ENCODE peak calls at places on chromosomes 7 and 10, in seven cellular contexts. I, N, M, Y, X, W and A are unnamed samples.

GRCh38 chr10:86354761-86355540 is 11.6 kb downstream of the GRID1 start:
- DNase-seq in I (no peak), N (no peak), M (no peak), Y (no peak), X (no peak), W (no peak), A (peak)

GRCh38 chr10:122181901-122182799 is 88.9 kb upstream of the BTBD16 start:
- DNase-seq in I (peak), N (peak), M (peak), Y (no peak), X (no peak), W (no peak), A (peak)

GRCh38 chr7:98903246-98903645 is 24.9 kb downstream of the TRRAP start:
- DNase-seq in I (no peak), N (no peak), M (no peak), Y (no peak), X (no peak), W (no peak), A (no peak)

GRCh38 chr7:23404546-23405239 is 65.6 kb downstream of the IGF2BP3 start:
- DNase-seq in I (no peak), N (no peak), M (no peak), Y (no peak), X (no peak), W (no peak), A (no peak)

GRCh38 chr7:33108591-33108930 is 643 bp downstream of the RP9 start:
- DNase-seq in I (no peak), N (no peak), M (no peak), Y (no peak), X (no peak), W (peak), A (no peak)

GRCh38 chr10:90939125-90939524 is 18.2 kb upstream of the ANKRD1 start:
- DNase-seq in I (no peak), N (no peak), M (no peak), Y (no peak), X (no peak), W (no peak), A (no peak)

GRCh38 chr10:106920538-106920937 is 244.0 kb downstream of the SORCS1 start:
- DNase-seq in I (no peak), N (no peak), M (no peak), Y (no peak), X (no peak), W (no peak), A (no peak)

GRCh38 chr10:70265032-70265689 is 18.6 kb downstream of the NPFFR1 start:
- DNase-seq in I (peak), N (peak), M (no peak), Y (peak), X (peak), W (peak), A (no peak)

GRCh38 chr7:130750774-130751173 is 16.8 kb upstream of the KLF14 start:
- DNase-seq in I (no peak), N (no peak), M (no peak), Y (no peak), X (no peak), W (no peak), A (no peak)

GRCh38 chr10:72062832-72063702 is 25.3 kb downstream of the SPOCK2 start:
- DNase-seq in I (no peak), N (no peak), M (no peak), Y (no peak), X (no peak), W (no peak), A (no peak)

GRCh38 chr10:71505862-71506261 is 109.1 kb downstream of the CDH23 start:
- DNase-seq in I (no peak), N (no peak), M (no peak), Y (no peak), X (no peak), W (no peak), A (no peak)

GRCh38 chr7:75808106-75808505 is 5.5 kb downstream of the CCL24 start:
- DNase-seq in I (no peak), N (no peak), M (no peak), Y (no peak), X (no peak), W (no peak), A (no peak)

GRCh38 chr7:17849504-17849903 is 90.8 kb downstream of the SNX13 start:
- DNase-seq in I (no peak), N (peak), M (peak), Y (no peak), X (peak), W (no peak), A (no peak)

GRCh38 chr10:98389398-98389797 is 25.6 kb downstream of the PYROXD2 start:
- DNase-seq in I (no peak), N (no peak), M (no peak), Y (no peak), X (no peak), W (no peak), A (no peak)

GRCh38 chr7:36568437-36568818 is 155.9 kb downstream of the AOAH start:
- DNase-seq in I (no peak), N (no peak), M (no peak), Y (no peak), X (no peak), W (no peak), A (no peak)

GRCh38 chr7:138907438-138907837 is 73.8 kb downstream of the KIAA1549 start:
- DNase-seq in I (no peak), N (no peak), M (no peak), Y (no peak), X (no peak), W (no peak), A (no peak)

GRCh38 chr10:69959911-69960310 is 92.7 kb upstream of the MACROH2A2 start:
- DNase-seq in I (no peak), N (no peak), M (no peak), Y (no peak), X (no peak), W (no peak), A (no peak)

GRCh38 chr10:15419279-15419874 is 48.3 kb upstream of the FAM171A1 start:
- DNase-seq in I (peak), N (peak), M (peak), Y (no peak), X (peak), W (peak), A (no peak)

GRCh38 chr7:22660293-22660692 is 66.7 kb upstream of the IL6 start:
- DNase-seq in I (no peak), N (no peak), M (no peak), Y (no peak), X (no peak), W (no peak), A (no peak)

GRCh38 chr10:28220811-28221210 is 82.1 kb downstream of the MPP7 start:
- DNase-seq in I (no peak), N (no peak), M (no peak), Y (no peak), X (no peak), W (no peak), A (no peak)

GRCh38 chr7:151642746-151643145 is 123.1 kb upstream of the RHEB start:
- DNase-seq in I (no peak), N (no peak), M (no peak), Y (no peak), X (no peak), W (no peak), A (no peak)

GRCh38 chr7:5482020-5482498 is 58.4 kb upstream of the TNRC18 start:
- DNase-seq in I (no peak), N (no peak), M (no peak), Y (no peak), X (no peak), W (no peak), A (no peak)

GRCh38 chr7:143974457-143974856 is 19.8 kb downstream of the OR2F1 start:
- DNase-seq in I (no peak), N (no peak), M (no peak), Y (no peak), X (peak), W (no peak), A (no peak)

GRCh38 chr7:141701489-141702046 is 398 bp downstream of the DENND11 start:
- DNase-seq in I (no peak), N (peak), M (no peak), Y (no peak), X (no peak), W (peak), A (peak)

GRCh38 chr10:98023024-98023423 is 7.4 kb downstream of the CRTAC1 start:
- DNase-seq in I (no peak), N (no peak), M (no peak), Y (no peak), X (no peak), W (no peak), A (no peak)

GRCh38 chr7:44538093-44538797 is 2.9 kb downstream of the NPC1L1 start:
- DNase-seq in I (no peak), N (no peak), M (no peak), Y (no peak), X (no peak), W (no peak), A (no peak)

GRCh38 chr10:70777063-70777875 is 7.9 kb downstream of the TBATA start:
- DNase-seq in I (no peak), N (no peak), M (no peak), Y (no peak), X (no peak), W (no peak), A (peak)

GRCh38 chr7:24555184-24555583 is 18.1 kb upstream of the PALS2 start:
- DNase-seq in I (no peak), N (no peak), M (no peak), Y (no peak), X (no peak), W (no peak), A (no peak)

GRCh38 chr7:2934211-2934731 is 90.2 kb upstream of the GNA12 start:
- DNase-seq in I (peak), N (peak), M (peak), Y (no peak), X (no peak), W (no peak), A (peak)

GRCh38 chr7:12785473-12785872 is 98.0 kb downstream of the ARL4A start:
- DNase-seq in I (no peak), N (no peak), M (no peak), Y (no peak), X (no peak), W (no peak), A (no peak)

GRCh38 chr7:6448943-6449543 is 1.3 kb upstream of the DAGLB start:
- DNase-seq in I (no peak), N (no peak), M (no peak), Y (no peak), X (peak), W (no peak), A (peak)

GRCh38 chr7:144006029-144006428 is 5.9 kb downstream of the OR6B1 start:
- DNase-seq in I (no peak), N (no peak), M (no peak), Y (no peak), X (no peak), W (no peak), A (no peak)

GRCh38 chr10:21519327-21519933 is 6.1 kb downstream of the SKIDA1 start:
- DNase-seq in I (no peak), N (no peak), M (no peak), Y (no peak), X (no peak), W (no peak), A (no peak)
- H3K9ac ChIP-seq in I (peak), N (peak), M (peak), Y (no peak), X (no peak), W (peak), A (no peak)

DNA sequence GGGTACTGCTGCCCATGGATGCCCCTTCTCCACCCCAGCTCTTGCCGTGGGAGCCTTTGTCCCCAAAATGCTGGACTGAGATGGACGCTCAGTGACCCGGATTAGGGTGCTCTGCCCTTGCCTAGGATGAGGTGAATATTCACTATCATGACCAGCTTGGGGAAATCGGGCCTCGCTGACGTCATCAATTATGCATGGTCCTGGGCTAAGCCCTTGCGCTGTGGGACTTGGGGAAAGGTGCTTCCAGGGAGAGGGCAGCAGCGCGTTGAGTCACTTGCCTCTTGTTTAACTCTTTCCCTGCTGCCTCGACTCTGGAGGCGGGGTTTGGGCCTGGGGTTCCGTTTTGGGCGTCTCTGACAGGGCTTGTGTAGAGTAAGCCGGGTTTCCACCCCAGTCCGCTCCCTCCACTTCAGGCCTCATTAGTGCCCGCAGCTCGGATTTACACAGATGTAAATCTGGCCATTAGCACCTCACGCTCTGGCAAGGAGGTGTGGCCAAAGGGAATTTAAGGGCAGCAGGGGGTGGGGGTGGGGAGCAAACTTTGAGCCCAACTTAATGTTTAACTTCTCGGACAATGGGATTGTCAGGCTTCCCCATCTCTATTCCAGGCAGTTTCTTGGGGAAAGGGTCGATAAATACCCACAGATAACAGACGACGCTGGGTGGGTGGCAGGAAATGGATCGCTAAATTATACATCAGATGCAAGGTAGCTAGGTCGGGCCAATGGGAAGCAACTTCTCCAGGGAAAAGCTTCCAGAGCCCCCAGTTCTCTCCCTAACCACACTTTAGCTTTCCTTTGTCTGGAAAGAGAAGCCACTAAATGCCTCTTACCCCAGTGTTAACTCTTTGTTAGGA is 51.3 kb upstream of the TCF7L2 start:
- DNase-seq in I (peak), N (peak), M (peak), Y (peak), X (peak), W (peak), A (peak)
- H3K9ac ChIP-seq in I (peak), N (peak), M (no peak), Y (peak), X (peak), W (no peak), A (peak)

DNA sequence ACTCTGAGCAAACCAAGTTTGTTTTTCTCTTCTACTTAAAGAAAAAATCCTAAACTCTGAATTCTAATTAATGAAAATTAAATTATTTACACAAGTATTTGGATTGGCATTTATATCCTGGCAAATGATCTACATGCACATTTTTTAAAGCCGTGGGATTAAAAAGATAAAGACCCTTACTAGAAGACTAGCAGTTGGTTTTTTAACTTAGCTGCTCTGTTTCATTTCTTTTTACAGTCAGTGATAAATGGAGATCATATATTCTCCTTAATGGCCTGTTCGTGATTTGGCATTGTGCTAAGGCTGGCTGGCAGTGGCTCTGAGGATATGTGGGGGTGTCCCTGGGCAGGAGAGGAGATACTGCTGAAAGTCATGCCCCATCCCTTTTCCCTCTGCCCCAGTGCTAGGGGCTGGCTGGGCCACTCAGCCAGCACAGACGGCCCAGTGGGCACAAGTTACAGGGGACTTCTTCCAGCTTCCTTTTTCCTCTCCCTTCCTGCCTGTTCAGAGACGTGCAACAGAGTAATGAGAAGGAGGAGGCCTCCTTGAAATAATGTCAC is 341.7 kb downstream of the PRPF18 start:
- DNase-seq in I (no peak), N (no peak), M (no peak), Y (no peak), X (no peak), W (no peak), A (no peak)
- H3K9ac ChIP-seq in I (no peak), N (no peak), M (no peak), Y (no peak), X (no peak), W (no peak), A (no peak)

DNA sequence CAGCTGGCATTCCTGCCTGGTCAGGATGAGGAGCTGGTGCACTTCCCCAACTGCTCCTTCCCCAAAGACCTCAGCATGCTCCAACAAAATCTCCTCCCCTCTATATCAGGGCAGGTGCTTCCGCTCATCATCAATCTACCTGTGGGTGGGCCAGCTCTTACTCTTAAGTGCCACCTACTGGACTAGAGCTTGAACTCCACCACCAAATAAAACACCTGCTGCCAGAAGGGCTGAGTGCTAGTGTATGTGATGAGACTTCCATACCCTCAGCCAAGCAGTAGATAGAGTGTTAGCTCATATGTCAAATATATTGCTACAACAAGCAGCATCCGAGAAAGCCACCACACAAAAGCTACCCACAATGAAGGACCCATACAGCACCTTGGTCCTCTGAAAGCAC is 264.3 kb downstream of the RNLS start:
- DNase-seq in I (peak), N (peak), M (no peak), Y (no peak), X (peak), W (peak), A (no peak)
- H3K9ac ChIP-seq in I (no peak), N (no peak), M (no peak), Y (no peak), X (no peak), W (no peak), A (no peak)

GRCh38 chr7:87188930-87189329 is 30.6 kb downstream of the TMEM243 start:
- DNase-seq in I (no peak), N (no peak), M (no peak), Y (no peak), X (no peak), W (no peak), A (no peak)
- H3K9ac ChIP-seq in I (no peak), N (no peak), M (no peak), Y (no peak), X (no peak), W (no peak), A (no peak)

DNA sequence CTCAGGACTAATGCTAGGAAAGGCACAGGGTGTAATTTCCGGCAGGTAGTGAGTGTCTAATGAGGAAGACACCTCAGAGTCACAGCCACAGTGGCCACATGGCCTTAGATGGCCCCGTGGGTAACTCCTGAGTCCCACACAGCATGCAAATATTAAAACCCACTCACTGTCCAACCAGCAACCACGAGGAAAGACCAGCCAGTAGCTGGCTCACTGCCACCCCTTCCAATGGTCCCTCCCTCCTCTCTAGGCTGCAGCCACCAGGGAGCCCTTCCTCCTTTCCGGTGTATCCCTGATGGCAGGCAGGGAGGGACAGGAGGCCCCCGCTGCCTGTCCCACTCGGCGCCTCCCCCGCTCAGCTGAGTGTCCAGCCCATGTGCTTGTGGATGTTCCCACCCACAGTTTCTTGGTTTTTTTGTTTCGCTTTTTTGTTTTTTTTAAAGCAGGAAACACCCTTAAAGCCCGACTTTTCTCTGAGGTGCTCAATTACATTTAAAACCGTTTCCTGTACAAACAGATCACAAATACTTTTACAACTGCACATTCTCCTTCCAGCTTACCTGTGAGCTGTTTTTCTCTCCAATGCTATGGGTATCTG is 9.2 kb downstream of the BNIP3 start:
- DNase-seq in I (no peak), N (no peak), M (peak), Y (no peak), X (no peak), W (peak), A (peak)
- H3K9ac ChIP-seq in I (no peak), N (no peak), M (no peak), Y (no peak), X (no peak), W (no peak), A (no peak)

GRCh38 chr10:79229830-79230562 is 117.3 kb upstream of the PPIF start:
- DNase-seq in I (no peak), N (peak), M (peak), Y (no peak), X (no peak), W (no peak), A (no peak)
- H3K9ac ChIP-seq in I (no peak), N (peak), M (no peak), Y (no peak), X (no peak), W (no peak), A (no peak)

DNA sequence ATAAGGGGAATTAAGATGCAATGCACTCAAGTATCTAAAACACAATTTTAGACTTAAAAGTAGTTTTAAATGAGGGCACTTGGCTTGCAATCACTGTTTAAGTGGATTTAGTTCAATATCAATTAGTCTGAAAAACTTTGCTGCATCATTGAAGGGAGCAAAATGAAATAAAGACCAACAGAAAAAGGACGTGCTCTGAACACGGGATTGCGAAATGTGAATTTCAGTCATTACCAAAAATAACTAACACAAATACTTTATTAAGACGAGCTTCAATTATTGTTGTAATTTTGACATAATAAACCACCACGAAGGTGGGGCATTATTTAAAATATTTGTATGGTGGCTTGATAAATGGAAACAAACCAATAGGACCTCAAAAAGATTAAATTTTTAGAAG is 361.8 kb upstream of the GALNT17 start:
- DNase-seq in I (no peak), N (no peak), M (no peak), Y (no peak), X (no peak), W (no peak), A (no peak)
- H3K9ac ChIP-seq in I (no peak), N (no peak), M (no peak), Y (no peak), X (no peak), W (no peak), A (no peak)